ENCODE peak calls at places on chromosomes 11 and 22, in ten cellular contexts. H is CD8-positive, alpha-beta memory T cell; M is right cardiac atrium; L is AG04450; R is SJSA1; B is upper lobe of right lung; Q is Panc1; N is OCI-LY7; A is heart right ventricle; D is GM23338. Y is an unnamed sample.

GRCh38 chr11:33690290-33691050 is 10.2 kb downstream of the C11orf91 start:
- DNase-seq in H (no peak), M (peak; percentile 88), L (peak; percentile 84), R (peak; percentile 93), B (no peak), Q (peak; percentile 96), N (no peak), A (peak; percentile 74), D (no peak), Y (no peak)

GRCh38 chr11:66231561-66231960 is 36.9 kb upstream of the RAB1B start:
- DNase-seq in H (no peak), M (no peak), L (no peak), R (no peak), B (no peak), Q (no peak), N (no peak), A (no peak), D (no peak), Y (no peak)

GRCh38 chr11:65522640-65523322 is 2.1 kb upstream of the SCYL1 start:
- DNase-seq in H (peak; percentile 66), M (peak; percentile 5), L (no peak), R (no peak), B (peak; percentile 22), Q (no peak), N (no peak), A (no peak), D (no peak), Y (peak; percentile 45)

GRCh38 chr11:86220654-86221053 is 23.9 kb upstream of the EED start:
- DNase-seq in H (no peak), M (no peak), L (no peak), R (no peak), B (no peak), Q (no peak), N (no peak), A (no peak), D (no peak), Y (no peak)

GRCh38 chr11:95289378-95289777 is 58.4 kb upstream of the SESN3 start:
- DNase-seq in H (no peak), M (no peak), L (no peak), R (no peak), B (no peak), Q (no peak), N (no peak), A (no peak), D (no peak), Y (no peak)

GRCh38 chr11:20093775-20094174 is 66.5 kb downstream of the DBX1 start:
- DNase-seq in H (no peak), M (no peak), L (no peak), R (peak; percentile 44), B (no peak), Q (no peak), N (no peak), A (no peak), D (no peak), Y (no peak)

GRCh38 chr11:3165152-3165705 is at the start of gene OSBPL5:
- DNase-seq in H (peak; percentile 61), M (peak; percentile 84), L (peak; percentile 23), R (peak; percentile 83), B (peak; percentile 89), Q (no peak), N (peak; percentile 12), A (peak; percentile 86), D (peak; percentile 54), Y (peak; percentile 37)

GRCh38 chr22:43397766-43398165 is 14.0 kb upstream of the MPPED1 start:
- DNase-seq in H (no peak), M (no peak), L (no peak), R (no peak), B (peak; percentile 38), Q (no peak), N (no peak), A (no peak), D (no peak), Y (no peak)

GRCh38 chr11:24391165-24391564 is 105.7 kb upstream of the LUZP2 start:
- DNase-seq in H (no peak), M (no peak), L (peak; percentile 37), R (no peak), B (no peak), Q (no peak), N (no peak), A (no peak), D (no peak), Y (no peak)

GRCh38 chr11:35721576-35722341 is 59.2 kb downstream of the TRIM44 start:
- DNase-seq in H (no peak), M (no peak), L (no peak), R (peak; percentile 43), B (no peak), Q (no peak), N (peak; percentile 37), A (no peak), D (no peak), Y (no peak)

GRCh38 chr11:19444231-19444630 is 203.5 kb upstream of the E2F8 start:
- DNase-seq in H (no peak), M (no peak), L (no peak), R (no peak), B (no peak), Q (no peak), N (no peak), A (no peak), D (no peak), Y (no peak)

GRCh38 chr11:18936002-18936673 is 3.1 kb downstream of the MRGPRX1 start:
- DNase-seq in H (no peak), M (no peak), L (no peak), R (no peak), B (no peak), Q (no peak), N (no peak), A (no peak), D (peak; percentile 72), Y (no peak)

GRCh38 chr11:20055312-20055711 is 105.0 kb downstream of the DBX1 start:
- DNase-seq in H (no peak), M (no peak), L (no peak), R (no peak), B (no peak), Q (no peak), N (no peak), A (no peak), D (no peak), Y (no peak)

GRCh38 chr22:45964372-45964771 is 12.6 kb downstream of the WNT7B start:
- DNase-seq in H (no peak), M (no peak), L (no peak), R (no peak), B (no peak), Q (no peak), N (no peak), A (no peak), D (no peak), Y (no peak)

GRCh38 chr11:35165416-35166368 is 26.7 kb downstream of the CD44 start:
- DNase-seq in H (peak; percentile 99), M (no peak), L (no peak), R (no peak), B (no peak), Q (no peak), N (peak; percentile 82), A (peak; percentile 43), D (no peak), Y (peak; percentile 98)

GRCh38 chr22:43136255-43136654 is 6.9 kb downstream of the MCAT start:
- DNase-seq in H (peak; percentile 40), M (no peak), L (no peak), R (no peak), B (no peak), Q (no peak), N (peak; percentile 82), A (peak; percentile 36), D (peak; percentile 74), Y (peak; percentile 32)

GRCh38 chr22:20215742-20216141 is 52.4 kb downstream of the RTN4R start:
- DNase-seq in H (no peak), M (no peak), L (no peak), R (no peak), B (no peak), Q (no peak), N (no peak), A (no peak), D (no peak), Y (no peak)

DNA sequence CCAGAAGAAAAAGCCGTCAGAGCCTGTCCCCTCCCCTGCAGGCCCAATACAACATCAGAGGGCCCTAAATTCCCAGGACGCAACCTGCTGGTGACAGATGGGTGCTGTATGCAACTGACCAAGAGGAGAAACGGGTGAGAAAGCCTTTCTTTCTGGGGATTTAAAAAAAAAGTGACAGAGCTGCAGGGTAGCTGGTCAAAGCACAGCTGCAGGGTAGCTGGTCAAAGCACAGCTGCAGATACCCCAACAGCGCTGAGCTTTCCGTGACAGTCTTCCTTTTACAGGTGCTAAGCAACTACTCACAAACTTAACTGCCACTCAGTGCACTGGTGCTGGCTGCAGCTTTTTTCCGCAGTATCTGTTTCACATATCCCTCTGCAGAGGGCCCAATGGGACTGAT is 17.8 kb downstream of the AP1B1 start:
- DNase-seq in H (no peak), M (no peak), L (no peak), R (no peak), B (no peak), Q (no peak), N (peak; percentile 95), A (no peak), D (peak; percentile 66), Y (no peak)
- H3K27ac ChIP-seq in H (no peak overlapping the region), M (no peak overlapping the region), L (no peak overlapping the region), R (no peak overlapping the region), B (no peak overlapping the region), Q (no peak overlapping the region), N (peak overlapping the region; percentile 94), A (no peak overlapping the region), D (peak overlapping the region; percentile 29), Y (no peak overlapping the region)

GRCh38 chr11:124839972-124840621 is 25.1 kb upstream of the ROBO3 start:
- DNase-seq in H (no peak), M (no peak), L (no peak), R (no peak), B (no peak), Q (no peak), N (no peak), A (no peak), D (no peak), Y (no peak)
- H3K4me3 ChIP-seq in H (no peak overlapping the region), M (peak overlapping the region; percentile 67), L (peak overlapping the region; percentile 41), R (no peak overlapping the region), B (peak overlapping the region; percentile 28), Q (peak overlapping the region; percentile 45), N (no peak overlapping the region), A (peak overlapping the region; percentile 24), D (peak overlapping the region; percentile 57), Y (no peak overlapping the region)

DNA sequence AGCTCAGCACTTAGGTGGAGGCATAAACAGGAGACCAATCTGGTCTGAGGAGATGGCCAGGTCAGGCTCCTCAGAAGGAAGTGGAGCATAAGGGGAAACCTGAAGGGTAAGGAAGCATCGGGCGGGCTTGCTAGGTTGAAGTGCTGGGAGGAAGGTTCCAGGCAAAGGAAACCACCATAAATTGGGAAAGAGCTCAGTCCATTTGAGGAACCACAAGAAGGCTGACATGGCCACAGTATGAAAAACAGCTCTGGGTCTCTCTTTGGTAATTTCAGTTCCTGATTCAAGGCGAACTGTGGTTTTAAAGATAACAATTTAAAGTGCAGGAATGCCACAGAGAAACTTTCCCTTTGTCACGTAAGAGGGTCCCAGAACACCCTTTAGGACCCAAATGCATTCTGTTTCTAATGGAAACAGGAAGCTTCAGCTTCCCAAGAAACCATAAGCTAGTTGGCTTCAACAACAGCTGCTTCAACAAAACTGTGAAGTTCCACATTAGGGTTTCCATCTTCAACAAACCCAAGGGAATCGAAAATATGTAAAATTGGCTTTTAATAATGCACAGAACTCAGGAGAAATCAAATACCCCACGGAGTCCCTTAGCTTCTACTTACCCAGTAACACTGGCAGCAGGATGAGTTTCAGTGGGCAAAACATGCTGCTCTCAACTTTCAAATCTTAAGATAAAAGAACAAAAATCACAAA is 10.4 kb downstream of the JAML start:
- DNase-seq in H (no peak), M (peak; percentile 16), L (no peak), R (no peak), B (no peak), Q (no peak), N (peak; percentile 51), A (peak; percentile 10), D (no peak), Y (no peak)
- H3K27ac ChIP-seq in H (no peak overlapping the region), M (no peak overlapping the region), L (no peak overlapping the region), R (no peak overlapping the region), B (peak overlapping the region; percentile 56), Q (no peak overlapping the region), N (peak overlapping the region; percentile 24), A (no peak overlapping the region), D (no peak overlapping the region), Y (no peak overlapping the region)

GRCh38 chr22:21937821-21938070 is 14.9 kb downstream of the PPM1F start:
- DNase-seq in H (no peak), M (peak; percentile 89), L (no peak), R (no peak), B (no peak), Q (no peak), N (no peak), A (no peak), D (no peak), Y (no peak)
- H3K4me3 ChIP-seq in H (peak overlapping the region; percentile 91), M (no peak overlapping the region), L (peak overlapping the region; percentile 59), R (peak overlapping the region; percentile 44), B (peak overlapping the region; percentile 60), Q (peak overlapping the region; percentile 66), N (no peak overlapping the region), A (peak overlapping the region; percentile 36), D (peak overlapping the region; percentile 74), Y (peak overlapping the region; percentile 57)

Y was measured in CD4-positive, CD25-positive, alpha-beta regulatory T cell.